ENCODE peak calls at places on chromosome 12, in five cellular contexts. G is PC-3, E is GM23338, T is stomach, R is sigmoid colon. V is an unnamed sample.

GRCh38 chr12:132838464-132839080 is 9.9 kb upstream of the GOLGA3 start:
- DNase-seq in R (no peak), G (no peak), E (no peak), T (no peak), V (no peak)

GRCh38 chr12:111451649-111452129 is 46.0 kb downstream of the SH2B3 start:
- DNase-seq in T (peak; percentile 9), G (peak; percentile 72), R (peak; percentile 22), E (peak; percentile 52), V (peak; percentile 82)

GRCh38 chr12:106126441-106127288 is 12.1 kb downstream of the NUAK1 start:
- DNase-seq in E (no peak), T (no peak), G (peak; percentile 98), R (peak; percentile 62), V (no peak)

GRCh38 chr12:122730215-122731014 is at the start of gene HCAR1:
- DNase-seq in T (peak; percentile 37), R (no peak), E (no peak), G (peak; percentile 66), V (peak; percentile 48)

GRCh38 chr12:24222968-24223367 is 273.5 kb upstream of the SOX5 start:
- DNase-seq in E (no peak), R (no peak), T (no peak), G (no peak), V (peak; percentile 27)

GRCh38 chr12:88339966-88340365 is 197.9 kb downstream of the TMTC3 start:
- DNase-seq in R (no peak), T (no peak), G (no peak), E (no peak), V (no peak)

GRCh38 chr12:62135553-62136200 is 124.5 kb upstream of the USP15 start:
- DNase-seq in R (no peak), G (no peak), E (no peak), T (no peak), V (no peak)

GRCh38 chr12:121799175-121799841 is 4.5 kb upstream of the SETD1B start:
- DNase-seq in T (peak; percentile 61), G (peak; percentile 84), E (peak; percentile 61), R (peak; percentile 93), V (peak; percentile 86)

GRCh38 chr12:49825360-49825970 is 2.7 kb downstream of the NCKAP5L start:
- DNase-seq in T (no peak), R (peak; percentile 80), G (no peak), E (peak; percentile 27), V (no peak)

GRCh38 chr12:53791735-53792326 is 40.1 kb upstream of the CISTR start:
- DNase-seq in E (peak; percentile 80), G (peak; percentile 37), T (peak; percentile 26), R (no peak), V (peak; percentile 47)

GRCh38 chr12:24561882-24562760 is 386.8 kb downstream of the BCAT1 start:
- DNase-seq in R (peak; percentile 84), G (no peak), T (peak; percentile 47), E (peak; percentile 88), V (peak; percentile 85)

GRCh38 chr12:5232826-5233500 is 189.3 kb downstream of the KCNA5 start:
- DNase-seq in R (no peak), T (no peak), E (no peak), G (no peak), V (no peak)

GRCh38 chr12:123034022-123034541 is 53.6 kb downstream of the ARL6IP4 start:
- DNase-seq in G (no peak), E (no peak), T (no peak), R (no peak), V (no peak)

GRCh38 chr12:106999444-106999843 is 12.5 kb upstream of the MTERF2 start:
- DNase-seq in G (no peak), R (no peak), E (no peak), T (no peak), V (no peak)

GRCh38 chr12:47946413-47947107 is 16.8 kb upstream of the TMEM106C start:
- DNase-seq in R (peak; percentile 42), T (no peak), E (no peak), G (peak; percentile 42), V (no peak)

DNA sequence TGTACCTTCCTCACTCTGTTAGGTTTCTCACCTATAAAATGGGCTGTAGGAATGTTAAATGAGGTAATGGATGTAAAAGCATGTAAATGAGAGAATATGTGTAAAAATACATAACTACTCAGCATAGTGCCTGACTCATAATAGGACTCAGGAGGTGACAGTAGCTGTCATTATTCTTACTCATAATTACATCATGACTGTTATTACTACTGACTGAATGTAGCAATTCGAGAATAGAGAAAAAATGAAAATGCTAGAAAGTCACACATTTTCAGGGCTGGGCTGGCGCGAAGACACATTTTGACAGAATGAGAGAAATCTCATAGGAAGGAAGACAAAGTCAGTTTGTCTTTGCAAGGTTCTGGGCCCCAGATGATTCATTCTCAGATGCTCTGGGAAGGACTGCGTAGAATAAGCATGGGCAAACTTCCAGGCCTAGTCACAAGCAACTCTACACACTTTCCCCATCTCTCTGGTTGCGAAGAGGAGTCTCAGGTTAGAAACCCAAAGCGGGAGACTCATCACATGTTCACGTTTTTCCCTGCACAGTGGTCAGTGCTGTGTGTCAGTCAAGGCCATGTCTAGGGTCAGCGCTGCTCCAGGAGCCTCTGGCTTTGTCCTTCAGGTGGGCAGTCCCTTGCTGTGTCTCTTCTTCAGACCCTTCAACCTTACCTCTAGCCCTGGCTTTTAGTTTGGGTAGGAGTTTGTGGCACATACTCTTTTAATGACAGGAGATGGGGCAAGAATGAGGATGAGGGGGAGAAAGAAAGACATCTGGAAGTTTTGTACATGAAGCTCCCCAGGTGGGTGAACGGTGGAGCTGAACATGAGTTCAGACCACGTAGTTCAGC is 8.4 kb downstream of the GPRC5A start:
- DNase-seq in G (peak; percentile 82), E (no peak), T (no peak), R (peak; percentile 82), V (peak; percentile 28)
- H3K4me3 ChIP-seq in G (peak overlapping the region; percentile 32), E (no peak overlapping the region), T (no peak overlapping the region), R (no peak overlapping the region), V (no peak overlapping the region)

GRCh38 chr12:94078138-94078723 is 70.1 kb upstream of the PLXNC1 start:
- DNase-seq in E (no peak), G (no peak), T (no peak), R (no peak), V (no peak)
- TF ChIP-seq CTCF in E (no peak), G (no peak), T (no peak), R (no peak), V (no peak)

DNA sequence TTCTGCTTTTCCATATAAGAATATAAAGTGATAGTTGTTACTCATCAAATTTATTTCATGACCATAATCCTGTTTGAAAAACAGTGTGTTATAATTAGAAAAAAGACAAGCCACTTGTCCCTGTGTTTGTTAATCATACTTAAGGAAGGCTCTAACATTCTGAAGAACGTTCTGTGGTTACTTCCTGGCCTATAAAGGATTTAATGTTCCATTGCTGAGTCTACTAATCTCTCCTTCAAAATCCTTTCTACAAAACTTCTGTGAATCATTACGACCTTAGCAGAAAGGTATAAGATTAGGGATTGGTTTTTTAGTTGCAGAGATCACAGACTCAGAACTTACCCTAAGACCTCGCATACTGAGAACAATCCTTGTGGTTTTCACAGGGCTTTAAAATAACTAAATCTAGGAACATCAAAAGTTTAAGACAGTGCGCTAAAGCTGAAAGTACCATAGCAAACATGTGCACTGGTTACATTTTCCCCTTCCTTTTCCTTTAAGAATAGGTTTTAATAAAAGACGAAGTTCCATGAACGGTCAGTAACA is 48.3 kb downstream of the TMCC3 start:
- DNase-seq in G (no peak), R (no peak), T (no peak), E (no peak), V (no peak)
- H3K27ac ChIP-seq in G (no peak overlapping the region), R (no peak overlapping the region), T (no peak overlapping the region), E (no peak overlapping the region), V (no peak overlapping the region)

DNA sequence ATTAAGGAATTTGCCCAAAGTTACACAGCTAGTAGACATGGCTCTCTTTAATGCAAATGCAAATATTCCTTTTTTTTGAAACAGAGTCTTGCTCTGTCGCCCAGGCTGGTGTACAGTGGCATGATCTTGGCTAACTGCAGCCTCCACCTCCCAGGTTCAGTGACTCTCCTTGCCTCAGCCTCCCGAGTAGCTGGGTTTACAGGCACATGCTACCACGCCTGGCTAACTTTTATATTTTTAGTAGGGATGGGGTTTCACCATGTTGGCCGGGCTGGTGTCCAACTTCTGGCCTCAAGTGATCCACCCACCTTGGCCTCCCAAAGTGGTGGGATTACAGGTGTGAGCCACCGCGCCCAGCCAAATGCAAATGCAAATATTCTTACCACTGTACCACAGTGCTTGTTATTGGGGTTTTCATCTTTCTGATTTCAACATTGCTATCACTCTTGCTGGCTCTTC is 24.5 kb upstream of the HIGD1C start:
- DNase-seq in G (no peak), T (no peak), E (no peak), R (no peak), V (no peak)
- H3K4me3 ChIP-seq in G (no peak overlapping the region), T (peak overlapping the region; percentile 82), E (peak overlapping the region; percentile 63), R (peak overlapping the region; percentile 64), V (peak overlapping the region; percentile 59)

DNA sequence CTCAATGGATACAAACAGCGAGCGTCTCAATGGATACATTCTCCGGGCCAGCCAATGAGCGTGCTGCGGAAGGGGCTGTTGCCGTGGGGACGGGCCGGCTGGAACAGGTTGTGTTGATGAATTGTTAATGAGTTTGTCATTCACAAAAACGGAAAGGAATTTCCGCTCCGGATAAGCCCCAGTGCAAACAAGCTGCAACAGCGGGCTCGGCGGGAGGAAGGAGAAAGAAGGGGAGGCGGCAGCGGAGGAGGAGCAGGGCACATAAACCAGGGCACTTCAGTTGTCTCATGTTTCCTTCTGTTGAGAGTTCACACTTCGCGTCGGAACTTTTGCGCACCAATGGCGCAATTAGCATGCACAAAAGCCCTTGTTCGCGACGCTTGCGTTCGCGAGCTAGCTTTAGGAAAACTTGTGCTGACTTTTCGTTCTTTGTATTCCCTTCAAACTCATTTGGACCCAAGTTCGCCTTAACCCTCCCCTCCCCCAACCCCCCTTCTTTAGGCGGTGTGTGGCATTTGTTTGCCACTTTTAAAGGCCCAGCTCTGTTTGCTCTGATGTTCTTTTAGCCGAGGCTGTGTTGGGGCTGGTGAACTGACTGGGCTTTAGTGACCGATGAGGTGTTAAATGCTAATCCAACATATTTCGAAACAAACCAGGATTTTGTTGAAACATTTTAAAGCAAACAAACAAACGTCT is at the start of gene DUSP6:
- DNase-seq in T (peak; percentile 92), R (peak; percentile 97), E (peak; percentile 99), G (peak; percentile 99), V (peak; percentile 100)
- TF ChIP-seq CTCF in T (no peak), R (no peak), E (no peak), G (no peak), V (no peak)

DNA sequence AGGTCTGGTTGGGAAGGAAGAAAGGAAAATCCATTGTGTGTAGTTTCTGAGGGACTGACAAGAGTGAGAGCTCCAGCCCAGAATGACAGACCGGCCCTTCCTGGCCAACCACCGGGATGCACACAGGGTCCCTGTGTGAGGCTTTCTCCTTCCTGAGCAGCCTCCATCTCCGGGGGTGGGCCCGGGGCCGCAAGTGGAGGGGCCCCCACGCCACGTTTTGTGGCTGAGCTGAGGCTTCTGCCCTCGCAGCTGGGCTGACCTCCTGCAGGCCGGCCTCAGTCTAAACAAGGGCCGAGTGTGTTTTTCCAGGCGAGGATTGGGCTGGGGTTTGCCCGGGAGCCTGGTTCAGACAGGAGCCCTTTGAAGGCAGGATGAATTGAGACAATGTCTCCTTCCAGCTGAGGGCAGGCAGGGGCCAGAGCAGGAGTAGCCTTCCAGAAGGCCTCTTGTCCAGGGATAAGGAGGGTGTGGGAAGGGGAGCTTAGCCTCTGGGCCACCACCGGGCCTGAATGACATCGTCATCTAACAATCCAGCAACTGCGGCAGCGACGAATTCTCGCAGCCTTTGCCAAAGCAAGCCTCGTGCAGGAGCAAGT is 96.5 kb upstream of the NCOR2 start:
- DNase-seq in T (no peak), R (peak; percentile 71), E (no peak), G (no peak), V (no peak)
- H3K27ac ChIP-seq in T (no peak overlapping the region), R (peak overlapping the region; percentile 42), E (no peak overlapping the region), G (no peak overlapping the region), V (no peak overlapping the region)

GRCh38 chr12:119338593-119339363 is 4.2 kb downstream of the CCDC60 start:
- DNase-seq in G (no peak), T (no peak), R (no peak), E (peak; percentile 70), V (peak; percentile 9)
- H3K4me3 ChIP-seq in G (no peak overlapping the region), T (no peak overlapping the region), R (no peak overlapping the region), E (no peak overlapping the region), V (no peak overlapping the region)

V was measured in A673.